ENCODE peak calls at places on chromosomes 16 and 17, in nine cellular contexts. One of them, this sample, is unnamed.

GRCh38 chr16:46573008-46573833 is 48.0 kb downstream of the SHCBP1 start:
- DNase-seq in mammary epithelial cell: peak; percentile 54
- DNase-seq in OCI-LY7: no peak
- DNase-seq in PC-9: peak; percentile 53
- DNase-seq in psoas muscle: no peak
- DNase-seq in lung: no peak
- DNase-seq in CD8-positive, alpha-beta T cell: no peak
- DNase-seq in foreskin fibroblast: peak; percentile 39
- DNase-seq in heart right ventricle: no peak
- DNase-seq in this sample: peak; percentile 40

GRCh38 chr16:3023415-3023668 is 400 bp downstream of the HCFC1R1 start:
- DNase-seq in mammary epithelial cell: no peak
- DNase-seq in OCI-LY7: no peak
- DNase-seq in PC-9: peak; percentile 89
- DNase-seq in psoas muscle: no peak
- DNase-seq in lung: no peak
- DNase-seq in CD8-positive, alpha-beta T cell: no peak
- DNase-seq in foreskin fibroblast: peak; percentile 83
- DNase-seq in heart right ventricle: no peak
- DNase-seq in this sample: peak; percentile 83

GRCh38 chr17:73822371-73822770 is 178.1 kb upstream of the SDK2 start:
- DNase-seq in mammary epithelial cell: no peak
- DNase-seq in OCI-LY7: no peak
- DNase-seq in PC-9: no peak
- DNase-seq in psoas muscle: no peak
- DNase-seq in lung: no peak
- DNase-seq in CD8-positive, alpha-beta T cell: no peak
- DNase-seq in foreskin fibroblast: no peak
- DNase-seq in heart right ventricle: no peak
- DNase-seq in this sample: no peak

GRCh38 chr16:75494696-75495601 is at the start of gene CHST6:
- DNase-seq in mammary epithelial cell: peak; percentile 45
- DNase-seq in OCI-LY7: no peak
- DNase-seq in PC-9: peak; percentile 65
- DNase-seq in psoas muscle: peak; percentile 33
- DNase-seq in lung: no peak
- DNase-seq in CD8-positive, alpha-beta T cell: no peak
- DNase-seq in foreskin fibroblast: no peak
- DNase-seq in heart right ventricle: peak; percentile 55
- DNase-seq in this sample: no peak

GRCh38 chr16:16007743-16008111 is 58.3 kb downstream of the ABCC1 start:
- DNase-seq in mammary epithelial cell: no peak
- DNase-seq in OCI-LY7: peak; percentile 94
- DNase-seq in PC-9: no peak
- DNase-seq in psoas muscle: no peak
- DNase-seq in lung: no peak
- DNase-seq in CD8-positive, alpha-beta T cell: no peak
- DNase-seq in foreskin fibroblast: no peak
- DNase-seq in heart right ventricle: no peak
- DNase-seq in this sample: no peak

GRCh38 chr17:72576289-72576759 is 455.5 kb downstream of the SOX9 start:
- DNase-seq in mammary epithelial cell: no peak
- DNase-seq in OCI-LY7: no peak
- DNase-seq in PC-9: no peak
- DNase-seq in psoas muscle: no peak
- DNase-seq in lung: no peak
- DNase-seq in CD8-positive, alpha-beta T cell: no peak
- DNase-seq in foreskin fibroblast: no peak
- DNase-seq in heart right ventricle: no peak
- DNase-seq in this sample: no peak

GRCh38 chr16:2857451-2858244 is at the start of gene PRSS22:
- DNase-seq in mammary epithelial cell: peak; percentile 72
- DNase-seq in OCI-LY7: no peak
- DNase-seq in PC-9: peak; percentile 98
- DNase-seq in psoas muscle: no peak
- DNase-seq in lung: peak; percentile 72
- DNase-seq in CD8-positive, alpha-beta T cell: no peak
- DNase-seq in foreskin fibroblast: no peak
- DNase-seq in heart right ventricle: no peak
- DNase-seq in this sample: no peak

GRCh38 chr17:41404024-41404651 is 6.7 kb upstream of the KRT31 start:
- DNase-seq in mammary epithelial cell: peak; percentile 100
- DNase-seq in OCI-LY7: no peak
- DNase-seq in PC-9: peak; percentile 66
- DNase-seq in psoas muscle: no peak
- DNase-seq in lung: no peak
- DNase-seq in CD8-positive, alpha-beta T cell: no peak
- DNase-seq in foreskin fibroblast: peak; percentile 96
- DNase-seq in heart right ventricle: no peak
- DNase-seq in this sample: peak; percentile 97

GRCh38 chr16:66299349-66299748 is 67.1 kb upstream of the CDH5 start:
- DNase-seq in mammary epithelial cell: no peak
- DNase-seq in OCI-LY7: no peak
- DNase-seq in PC-9: no peak
- DNase-seq in psoas muscle: no peak
- DNase-seq in lung: no peak
- DNase-seq in CD8-positive, alpha-beta T cell: no peak
- DNase-seq in foreskin fibroblast: no peak
- DNase-seq in heart right ventricle: no peak
- DNase-seq in this sample: no peak

GRCh38 chr17:69473801-69474170 is 59.3 kb downstream of the MAP2K6 start:
- DNase-seq in mammary epithelial cell: peak; percentile 49
- DNase-seq in OCI-LY7: no peak
- DNase-seq in PC-9: no peak
- DNase-seq in psoas muscle: no peak
- DNase-seq in lung: no peak
- DNase-seq in CD8-positive, alpha-beta T cell: no peak
- DNase-seq in foreskin fibroblast: peak; percentile 21
- DNase-seq in heart right ventricle: no peak
- DNase-seq in this sample: peak; percentile 69

GRCh38 chr16:57539072-57539796 is 2.9 kb upstream of the CCDC102A start:
- DNase-seq in mammary epithelial cell: no peak
- DNase-seq in OCI-LY7: peak; percentile 40
- DNase-seq in PC-9: no peak
- DNase-seq in psoas muscle: no peak
- DNase-seq in lung: no peak
- DNase-seq in CD8-positive, alpha-beta T cell: no peak
- DNase-seq in foreskin fibroblast: no peak
- DNase-seq in heart right ventricle: no peak
- DNase-seq in this sample: no peak

GRCh38 chr17:45147581-45148182 is 593 bp upstream of the HEXIM1 start:
- DNase-seq in mammary epithelial cell: peak; percentile 89
- DNase-seq in OCI-LY7: peak; percentile 98
- DNase-seq in PC-9: peak; percentile 71
- DNase-seq in psoas muscle: peak; percentile 84
- DNase-seq in lung: peak; percentile 79
- DNase-seq in CD8-positive, alpha-beta T cell: peak; percentile 67
- DNase-seq in foreskin fibroblast: peak; percentile 92
- DNase-seq in heart right ventricle: peak; percentile 82
- DNase-seq in this sample: peak; percentile 92

GRCh38 chr16:84024854-84025253 is 17.7 kb downstream of the SLC38A8 start:
- DNase-seq in mammary epithelial cell: peak; percentile 9
- DNase-seq in OCI-LY7: no peak
- DNase-seq in PC-9: no peak
- DNase-seq in psoas muscle: no peak
- DNase-seq in lung: no peak
- DNase-seq in CD8-positive, alpha-beta T cell: no peak
- DNase-seq in foreskin fibroblast: peak; percentile 65
- DNase-seq in heart right ventricle: no peak
- DNase-seq in this sample: peak; percentile 28

GRCh38 chr16:9484901-9485300 is 393.5 kb downstream of the HAPSTR1 start:
- DNase-seq in mammary epithelial cell: no peak
- DNase-seq in OCI-LY7: no peak
- DNase-seq in PC-9: no peak
- DNase-seq in psoas muscle: no peak
- DNase-seq in lung: no peak
- DNase-seq in CD8-positive, alpha-beta T cell: no peak
- DNase-seq in foreskin fibroblast: no peak
- DNase-seq in heart right ventricle: no peak
- DNase-seq in this sample: no peak

GRCh38 chr16:60304725-60305124 is 1570.6 kb upstream of the GOT2 start:
- DNase-seq in mammary epithelial cell: no peak
- DNase-seq in OCI-LY7: no peak
- DNase-seq in PC-9: no peak
- DNase-seq in psoas muscle: no peak
- DNase-seq in lung: no peak
- DNase-seq in CD8-positive, alpha-beta T cell: no peak
- DNase-seq in foreskin fibroblast: no peak
- DNase-seq in heart right ventricle: no peak
- DNase-seq in this sample: no peak

GRCh38 chr17:32769846-32770245 is 107.1 kb downstream of the MYO1D start:
- DNase-seq in mammary epithelial cell: peak; percentile 40
- DNase-seq in OCI-LY7: no peak
- DNase-seq in PC-9: no peak
- DNase-seq in psoas muscle: no peak
- DNase-seq in lung: no peak
- DNase-seq in CD8-positive, alpha-beta T cell: no peak
- DNase-seq in foreskin fibroblast: no peak
- DNase-seq in heart right ventricle: no peak
- DNase-seq in this sample: no peak

GRCh38 chr17:19321481-19322128 is 40.9 kb downstream of the B9D1 start:
- DNase-seq in mammary epithelial cell: no peak
- DNase-seq in OCI-LY7: no peak
- DNase-seq in PC-9: no peak
- DNase-seq in psoas muscle: no peak
- DNase-seq in lung: no peak
- DNase-seq in CD8-positive, alpha-beta T cell: no peak
- DNase-seq in foreskin fibroblast: no peak
- DNase-seq in heart right ventricle: no peak
- DNase-seq in this sample: no peak

DNA sequence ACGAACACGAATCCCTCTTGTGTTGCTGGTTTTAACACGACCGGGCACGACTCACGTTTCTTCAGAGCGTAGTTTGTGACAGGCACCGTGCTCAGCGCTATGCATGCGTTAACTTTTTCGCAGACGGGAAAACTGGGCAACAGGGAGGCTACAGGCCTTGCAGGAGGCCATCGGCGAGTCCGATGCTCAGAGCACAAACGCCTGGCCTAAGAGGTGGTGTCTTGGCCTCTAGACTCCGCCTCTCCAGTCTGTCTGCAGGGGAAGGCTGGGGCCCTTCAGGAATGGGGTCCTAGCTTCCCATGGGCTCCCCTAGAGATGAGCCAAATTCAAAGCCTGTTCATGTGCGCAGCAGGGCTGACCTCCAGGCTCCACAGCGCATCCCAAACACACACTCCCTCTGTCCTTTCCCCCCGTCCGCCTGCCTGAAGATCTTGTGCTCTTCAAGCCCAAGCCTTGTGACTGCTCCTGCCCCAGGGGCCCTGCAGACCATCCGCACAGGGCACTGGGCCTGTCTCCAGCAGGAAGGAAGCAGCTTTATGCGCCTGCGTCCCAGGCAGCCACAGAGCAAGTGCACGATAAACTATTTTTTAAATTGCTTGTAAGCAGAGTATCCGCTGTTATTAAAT is 3.1 kb downstream of the CLCN7 start:
- DNase-seq in mammary epithelial cell: no peak
- DNase-seq in OCI-LY7: no peak
- DNase-seq in PC-9: no peak
- DNase-seq in psoas muscle: no peak
- DNase-seq in lung: no peak
- DNase-seq in CD8-positive, alpha-beta T cell: no peak
- DNase-seq in foreskin fibroblast: no peak
- DNase-seq in heart right ventricle: peak; percentile 4
- DNase-seq in this sample: no peak
- TF ChIP-seq CTCF in mammary epithelial cell: no peak
- TF ChIP-seq CTCF in OCI-LY7: no peak
- TF ChIP-seq CTCF in PC-9: no peak
- TF ChIP-seq CTCF in psoas muscle: no peak
- TF ChIP-seq CTCF in lung: no peak
- TF ChIP-seq CTCF in CD8-positive, alpha-beta T cell: no peak
- TF ChIP-seq CTCF in foreskin fibroblast: no peak
- TF ChIP-seq CTCF in heart right ventricle: no peak
- TF ChIP-seq CTCF in this sample: no peak

GRCh38 chr16:89972244-89973234 is 24.0 kb downstream of the DEF8 start:
- DNase-seq in mammary epithelial cell: peak; percentile 87
- DNase-seq in OCI-LY7: peak; percentile 95
- DNase-seq in PC-9: peak; percentile 94
- DNase-seq in psoas muscle: peak; percentile 94
- DNase-seq in lung: peak; percentile 91
- DNase-seq in CD8-positive, alpha-beta T cell: peak; percentile 90
- DNase-seq in foreskin fibroblast: peak; percentile 86
- DNase-seq in heart right ventricle: peak; percentile 94
- DNase-seq in this sample: peak; percentile 74
- TF ChIP-seq CTCF in mammary epithelial cell: no peak
- TF ChIP-seq CTCF in OCI-LY7: no peak
- TF ChIP-seq CTCF in PC-9: no peak
- TF ChIP-seq CTCF in psoas muscle: peak; percentile 12
- TF ChIP-seq CTCF in lung: no peak
- TF ChIP-seq CTCF in CD8-positive, alpha-beta T cell: no peak
- TF ChIP-seq CTCF in foreskin fibroblast: no peak
- TF ChIP-seq CTCF in heart right ventricle: no peak
- TF ChIP-seq CTCF in this sample: no peak

DNA sequence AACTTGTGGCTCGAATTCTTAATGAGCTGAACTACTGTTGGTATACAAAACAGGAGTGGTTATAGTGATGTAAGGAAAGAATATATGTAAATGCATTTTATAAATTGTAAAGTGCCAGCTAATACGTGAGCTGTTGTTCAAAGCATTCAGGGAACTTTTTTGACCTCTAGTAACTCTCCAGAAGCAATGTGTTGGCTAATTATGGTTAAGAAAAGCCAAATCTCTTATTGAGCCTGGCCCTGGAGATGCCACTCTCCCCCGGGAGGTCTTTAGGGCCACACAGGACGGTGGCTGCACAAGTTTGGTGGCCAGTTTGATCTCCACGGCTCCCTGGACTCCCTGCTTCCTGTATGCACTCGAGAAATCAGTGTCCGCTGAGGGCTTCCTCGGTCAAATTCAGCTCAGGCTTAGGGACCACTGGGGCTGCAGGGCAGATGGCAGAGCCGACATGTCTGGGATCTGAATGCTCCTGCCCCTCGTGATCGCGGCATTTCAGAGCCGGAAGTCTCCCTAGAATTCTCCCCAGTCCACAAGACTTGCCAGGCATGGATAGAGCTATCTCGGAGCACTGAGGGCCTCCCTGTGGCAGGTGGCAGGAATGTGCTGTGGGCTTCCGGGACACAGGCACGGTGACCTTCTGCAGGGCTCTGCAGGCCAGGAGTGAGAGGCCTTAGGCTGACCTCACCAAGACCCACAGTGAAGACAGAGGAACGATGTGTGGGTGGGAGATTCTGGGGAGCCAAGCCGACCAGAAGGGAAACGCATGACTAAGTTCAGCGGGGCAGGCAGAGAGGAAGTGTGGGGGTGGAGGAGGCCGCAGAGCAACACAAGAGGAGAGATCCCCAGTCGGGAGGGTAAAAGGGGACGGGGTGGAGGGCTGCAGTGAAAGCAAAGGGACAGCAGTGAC is 18.6 kb upstream of the PITPNM3 start:
- DNase-seq in mammary epithelial cell: peak; percentile 55
- DNase-seq in OCI-LY7: no peak
- DNase-seq in PC-9: no peak
- DNase-seq in psoas muscle: no peak
- DNase-seq in lung: peak; percentile 52
- DNase-seq in CD8-positive, alpha-beta T cell: peak; percentile 17
- DNase-seq in foreskin fibroblast: peak; percentile 86
- DNase-seq in heart right ventricle: peak; percentile 28
- DNase-seq in this sample: peak; percentile 71
- TF ChIP-seq CTCF in mammary epithelial cell: peak; percentile 28
- TF ChIP-seq CTCF in OCI-LY7: no peak
- TF ChIP-seq CTCF in PC-9: no peak
- TF ChIP-seq CTCF in psoas muscle: no peak
- TF ChIP-seq CTCF in lung: no peak
- TF ChIP-seq CTCF in CD8-positive, alpha-beta T cell: no peak
- TF ChIP-seq CTCF in foreskin fibroblast: no peak
- TF ChIP-seq CTCF in heart right ventricle: no peak
- TF ChIP-seq CTCF in this sample: no peak

GRCh38 chr17:82897514-82898249 is 57.9 kb upstream of the ZNF750 start:
- DNase-seq in mammary epithelial cell: no peak
- DNase-seq in OCI-LY7: no peak
- DNase-seq in PC-9: no peak
- DNase-seq in psoas muscle: no peak
- DNase-seq in lung: no peak
- DNase-seq in CD8-positive, alpha-beta T cell: no peak
- DNase-seq in foreskin fibroblast: no peak
- DNase-seq in heart right ventricle: no peak
- DNase-seq in this sample: no peak
- TF ChIP-seq CTCF in mammary epithelial cell: no peak
- TF ChIP-seq CTCF in OCI-LY7: peak; percentile 38
- TF ChIP-seq CTCF in PC-9: no peak
- TF ChIP-seq CTCF in psoas muscle: no peak
- TF ChIP-seq CTCF in lung: no peak
- TF ChIP-seq CTCF in CD8-positive, alpha-beta T cell: no peak
- TF ChIP-seq CTCF in foreskin fibroblast: no peak
- TF ChIP-seq CTCF in heart right ventricle: no peak
- TF ChIP-seq CTCF in this sample: peak; percentile 32

This sample was measured in HFFc6.